ENCODE peak calls at places on chromosomes 2 and 18, in seven cellular contexts. One of them, this sample, is unnamed.

GRCh38 chr2:109062558-109063325 is 66.3 kb upstream of the SH3RF3 start:
- DNase-seq in HCT116: no peak
- DNase-seq in GM12878: no peak
- DNase-seq in K562: no peak
- DNase-seq in HepG2: no peak
- DNase-seq in H1: no peak
- DNase-seq in SK-N-SH: no peak
- DNase-seq in this sample: no peak

GRCh38 chr2:69375494-69376353 is 11.3 kb downstream of the GFPT1 start:
- DNase-seq in H1: no peak
- DNase-seq in SK-N-SH: peak
- DNase-seq in HepG2: no peak
- DNase-seq in K562: peak
- DNase-seq in GM12878: no peak
- DNase-seq in HCT116: peak
- DNase-seq in this sample: peak

GRCh38 chr2:33559336-33559735 is 39.8 kb downstream of the FAM98A start:
- DNase-seq in K562: no peak
- DNase-seq in HepG2: no peak
- DNase-seq in H1: no peak
- DNase-seq in SK-N-SH: no peak
- DNase-seq in GM12878: no peak
- DNase-seq in HCT116: no peak
- DNase-seq in this sample: no peak

GRCh38 chr18:24138281-24138883 is 480 bp upstream of the CABYR start:
- DNase-seq in GM12878: no peak
- DNase-seq in SK-N-SH: no peak
- DNase-seq in K562: no peak
- DNase-seq in HCT116: no peak
- DNase-seq in H1: no peak
- DNase-seq in HepG2: no peak
- DNase-seq in this sample: no peak

GRCh38 chr2:56191617-56192016 is 7.8 kb downstream of the CCDC85A start:
- DNase-seq in K562: no peak
- DNase-seq in HCT116: peak
- DNase-seq in H1: peak
- DNase-seq in GM12878: no peak
- DNase-seq in SK-N-SH: no peak
- DNase-seq in HepG2: peak
- DNase-seq in this sample: peak

GRCh38 chr2:47373747-47374146 is 29.2 kb upstream of the MSH2 start:
- DNase-seq in GM12878: no peak
- DNase-seq in SK-N-SH: peak
- DNase-seq in K562: peak
- DNase-seq in HCT116: no peak
- DNase-seq in HepG2: peak
- DNase-seq in H1: no peak
- DNase-seq in this sample: no peak

GRCh38 chr2:191245869-191246531 is 796 bp downstream of the MYO1B start:
- DNase-seq in K562: no peak
- DNase-seq in HCT116: peak
- DNase-seq in H1: peak
- DNase-seq in SK-N-SH: peak
- DNase-seq in HepG2: peak
- DNase-seq in GM12878: no peak
- DNase-seq in this sample: no peak

GRCh38 chr2:233766416-233766815 is 6.3 kb downstream of the UGT1A1 start:
- DNase-seq in HepG2: no peak
- DNase-seq in H1: no peak
- DNase-seq in SK-N-SH: no peak
- DNase-seq in GM12878: no peak
- DNase-seq in HCT116: no peak
- DNase-seq in K562: no peak
- DNase-seq in this sample: no peak

GRCh38 chr18:63970803-63971191 is 916 bp downstream of the SERPINB8 start:
- DNase-seq in HepG2: no peak
- DNase-seq in HCT116: no peak
- DNase-seq in H1: peak
- DNase-seq in SK-N-SH: no peak
- DNase-seq in GM12878: no peak
- DNase-seq in K562: no peak
- DNase-seq in this sample: no peak

GRCh38 chr2:239116456-239117246 is 268.8 kb downstream of the TWIST2 start:
- DNase-seq in SK-N-SH: no peak
- DNase-seq in GM12878: no peak
- DNase-seq in HepG2: no peak
- DNase-seq in H1: no peak
- DNase-seq in K562: no peak
- DNase-seq in HCT116: no peak
- DNase-seq in this sample: no peak

GRCh38 chr2:9554841-9555337 is 741 bp downstream of the ADAM17 start:
- DNase-seq in GM12878: no peak
- DNase-seq in SK-N-SH: peak
- DNase-seq in H1: no peak
- DNase-seq in K562: no peak
- DNase-seq in HepG2: peak
- DNase-seq in HCT116: no peak
- DNase-seq in this sample: no peak

GRCh38 chr2:96264656-96265348 is 995 bp downstream of the TMEM127 start:
- DNase-seq in K562: no peak
- DNase-seq in HepG2: peak
- DNase-seq in SK-N-SH: peak
- DNase-seq in H1: no peak
- DNase-seq in GM12878: no peak
- DNase-seq in HCT116: no peak
- DNase-seq in this sample: peak

GRCh38 chr2:102002229-102002628 is 10.5 kb downstream of the IL1R2 start:
- DNase-seq in H1: no peak
- DNase-seq in HCT116: no peak
- DNase-seq in GM12878: no peak
- DNase-seq in SK-N-SH: no peak
- DNase-seq in HepG2: no peak
- DNase-seq in K562: no peak
- DNase-seq in this sample: no peak

GRCh38 chr2:76684762-76685161 is 837.4 kb downstream of the LRRTM4 start:
- DNase-seq in K562: no peak
- DNase-seq in GM12878: no peak
- DNase-seq in HepG2: no peak
- DNase-seq in SK-N-SH: no peak
- DNase-seq in H1: no peak
- DNase-seq in HCT116: no peak
- DNase-seq in this sample: no peak

GRCh38 chr2:68222287-68222686 is 30.0 kb downstream of the PPP3R1 start:
- DNase-seq in HepG2: peak
- DNase-seq in HCT116: no peak
- DNase-seq in SK-N-SH: peak
- DNase-seq in GM12878: no peak
- DNase-seq in K562: no peak
- DNase-seq in H1: no peak
- DNase-seq in this sample: no peak

GRCh38 chr18:52334896-52335295 is 5.1 kb upstream of the DCC start:
- DNase-seq in HCT116: no peak
- DNase-seq in GM12878: no peak
- DNase-seq in HepG2: no peak
- DNase-seq in K562: no peak
- DNase-seq in H1: no peak
- DNase-seq in SK-N-SH: no peak
- DNase-seq in this sample: no peak

GRCh38 chr2:221997100-221997499 is 301.7 kb downstream of the PAX3 start:
- DNase-seq in H1: no peak
- DNase-seq in HCT116: peak
- DNase-seq in HepG2: peak
- DNase-seq in K562: no peak
- DNase-seq in GM12878: no peak
- DNase-seq in SK-N-SH: no peak
- DNase-seq in this sample: peak

GRCh38 chr2:71991397-71991796 is 156.3 kb downstream of the CYP26B1 start:
- DNase-seq in K562: no peak
- DNase-seq in GM12878: no peak
- DNase-seq in SK-N-SH: no peak
- DNase-seq in H1: no peak
- DNase-seq in HCT116: no peak
- DNase-seq in HepG2: no peak
- DNase-seq in this sample: no peak

GRCh38 chr2:71992036-71992435 is 155.6 kb downstream of the CYP26B1 start:
- DNase-seq in HepG2: no peak
- DNase-seq in K562: no peak
- DNase-seq in HCT116: no peak
- DNase-seq in H1: no peak
- DNase-seq in GM12878: no peak
- DNase-seq in SK-N-SH: no peak
- DNase-seq in this sample: no peak

GRCh38 chr2:71997843-71998242 is 149.8 kb downstream of the CYP26B1 start:
- DNase-seq in GM12878: no peak
- DNase-seq in HepG2: no peak
- DNase-seq in SK-N-SH: no peak
- DNase-seq in K562: no peak
- DNase-seq in HCT116: no peak
- DNase-seq in H1: no peak
- DNase-seq in this sample: no peak

GRCh38 chr2:71990826-71991225 is 156.8 kb downstream of the CYP26B1 start:
- DNase-seq in GM12878: no peak
- DNase-seq in K562: no peak
- DNase-seq in SK-N-SH: no peak
- DNase-seq in HCT116: no peak
- DNase-seq in HepG2: no peak
- DNase-seq in H1: no peak
- DNase-seq in this sample: no peak

GRCh38 chr2:71995067-71995665 is 152.5 kb downstream of the CYP26B1 start:
- DNase-seq in K562: no peak
- DNase-seq in H1: no peak
- DNase-seq in HCT116: peak
- DNase-seq in SK-N-SH: peak
- DNase-seq in HepG2: peak
- DNase-seq in GM12878: no peak
- DNase-seq in this sample: no peak
- TF ChIP-seq JUND in K562: no peak
- TF ChIP-seq JUND in H1: no peak
- TF ChIP-seq JUND in HCT116: no peak
- TF ChIP-seq JUND in SK-N-SH: no peak
- TF ChIP-seq JUND in HepG2: no peak
- TF ChIP-seq JUND in GM12878: no peak
- TF ChIP-seq JUND in this sample: no peak

DNA sequence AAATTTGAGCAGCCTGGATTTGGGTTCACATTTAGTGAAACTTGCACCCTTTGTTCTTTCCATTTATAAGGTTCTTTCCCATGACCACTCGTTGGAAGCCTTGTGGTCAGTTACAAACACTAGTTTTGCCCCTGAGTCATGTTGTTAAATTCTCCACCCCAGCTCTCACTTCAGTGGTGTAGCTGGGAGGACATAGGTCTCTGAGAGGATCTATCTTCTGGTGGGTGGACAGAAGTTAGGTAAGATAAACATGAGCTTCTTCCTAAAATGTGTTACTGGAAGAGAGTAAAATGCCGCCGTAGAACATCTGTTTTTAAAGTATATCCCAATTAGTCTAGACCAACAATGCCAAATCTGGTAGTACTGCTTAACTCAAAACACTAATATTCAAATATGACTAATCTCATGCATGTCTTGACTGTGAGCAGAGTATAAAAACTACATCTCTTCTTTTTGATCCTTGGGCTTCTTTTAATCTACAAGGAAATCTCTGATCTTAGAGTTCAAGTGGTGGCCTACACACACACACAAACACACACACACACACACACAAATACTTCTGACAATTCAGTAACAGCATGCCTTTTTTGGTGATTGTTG is 162.6 kb upstream of the FN1 start:
- DNase-seq in HCT116: no peak
- DNase-seq in HepG2: no peak
- DNase-seq in SK-N-SH: no peak
- DNase-seq in H1: no peak
- DNase-seq in K562: peak
- DNase-seq in GM12878: no peak
- DNase-seq in this sample: no peak
- TF ChIP-seq JUND in HCT116: no peak
- TF ChIP-seq JUND in HepG2: no peak
- TF ChIP-seq JUND in SK-N-SH: no peak
- TF ChIP-seq JUND in H1: no peak
- TF ChIP-seq JUND in K562: no peak
- TF ChIP-seq JUND in GM12878: no peak
- TF ChIP-seq JUND in this sample: no peak

DNA sequence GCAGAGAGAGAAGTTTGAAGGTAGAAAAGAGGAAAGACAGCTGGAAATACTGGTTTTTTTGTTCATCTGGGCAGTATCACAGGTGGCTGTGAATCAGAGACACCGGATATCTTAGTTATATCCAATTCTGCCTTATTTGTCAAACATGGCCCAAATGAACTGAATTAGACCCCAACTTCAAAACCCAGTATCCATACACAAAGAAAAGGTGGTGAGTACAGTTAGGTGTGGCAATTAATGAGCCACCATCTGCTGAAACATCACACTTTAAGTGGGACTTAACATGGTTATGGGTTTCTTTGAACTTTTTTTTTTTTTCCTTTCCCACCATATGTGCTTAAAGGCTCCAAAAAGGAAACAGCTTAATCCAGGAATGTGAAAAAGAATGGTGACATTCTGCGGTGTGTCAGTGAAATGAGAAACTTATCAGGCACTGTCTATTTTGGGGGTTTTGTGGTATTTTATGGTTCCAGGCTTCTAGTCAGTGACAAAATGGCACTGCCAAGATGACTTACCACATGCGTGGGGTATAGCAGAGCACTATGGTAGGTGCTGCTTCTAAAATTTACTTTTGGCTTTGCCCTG is 5.0 kb upstream of the TMEM178A start:
- DNase-seq in K562: no peak
- DNase-seq in GM12878: no peak
- DNase-seq in H1: no peak
- DNase-seq in SK-N-SH: no peak
- DNase-seq in HCT116: no peak
- DNase-seq in HepG2: no peak
- DNase-seq in this sample: no peak
- TF ChIP-seq JUND in K562: no peak
- TF ChIP-seq JUND in GM12878: no peak
- TF ChIP-seq JUND in H1: no peak
- TF ChIP-seq JUND in SK-N-SH: no peak
- TF ChIP-seq JUND in HCT116: no peak
- TF ChIP-seq JUND in HepG2: no peak
- TF ChIP-seq JUND in this sample: no peak

GRCh38 chr2:208722737-208723136 is 316.1 kb downstream of the PTH2R start:
- DNase-seq in GM12878: no peak
- DNase-seq in HCT116: no peak
- DNase-seq in SK-N-SH: no peak
- DNase-seq in H1: no peak
- DNase-seq in HepG2: no peak
- DNase-seq in K562: no peak
- DNase-seq in this sample: no peak

GRCh38 chr2:208726242-208726641 is 319.6 kb downstream of the PTH2R start:
- DNase-seq in HCT116: no peak
- DNase-seq in GM12878: no peak
- DNase-seq in K562: no peak
- DNase-seq in HepG2: no peak
- DNase-seq in H1: no peak
- DNase-seq in SK-N-SH: no peak
- DNase-seq in this sample: no peak

DNA sequence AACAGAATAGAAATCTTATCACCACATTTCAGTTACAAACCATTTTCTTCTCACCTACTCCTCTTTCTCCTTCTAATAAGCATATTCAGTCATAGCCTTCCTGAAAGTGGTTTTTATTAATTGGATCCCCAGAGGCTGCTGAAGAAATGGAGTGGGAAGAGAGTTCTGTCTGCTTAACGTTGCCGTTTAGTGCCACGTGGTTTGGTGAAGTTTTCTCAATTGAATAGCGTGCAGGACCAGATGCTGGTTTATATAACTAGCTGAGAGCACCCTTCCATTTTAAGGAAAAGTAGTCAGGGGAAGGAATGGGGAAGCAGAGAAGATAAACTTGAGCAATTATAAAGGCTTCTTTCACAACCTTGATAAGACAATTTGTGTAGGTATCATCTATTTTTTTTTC is 318.7 kb downstream of the PTH2R start:
- DNase-seq in K562: no peak
- DNase-seq in HCT116: no peak
- DNase-seq in SK-N-SH: no peak
- DNase-seq in HepG2: no peak
- DNase-seq in GM12878: no peak
- DNase-seq in H1: no peak
- DNase-seq in this sample: no peak
- TF ChIP-seq JUND in K562: no peak
- TF ChIP-seq JUND in HCT116: no peak
- TF ChIP-seq JUND in SK-N-SH: no peak
- TF ChIP-seq JUND in HepG2: no peak
- TF ChIP-seq JUND in GM12878: no peak
- TF ChIP-seq JUND in H1: no peak
- TF ChIP-seq JUND in this sample: no peak